ENCODE peak calls at places on chromosomes 2 and 18, in ten cellular contexts. U, W, T, X, C, Q, E, L, H and K are unnamed samples.
A peak's percentile ranks its signal among the peaks of the same experiment; 100 is the strongest.

GRCh38 chr2:11784747-11785610 is 38.5 kb downstream of the LPIN1 start:
- DNase-seq in W (no peak), C (peak; percentile 49), U (peak; percentile 96), H (peak; percentile 23), Q (peak; percentile 59), X (peak; percentile 37), E (peak; percentile 35), L (peak; percentile 28), T (no peak), K (peak; percentile 33)

GRCh38 chr2:96527990-96528679 is 8.4 kb upstream of the ARID5A start:
- DNase-seq in H (no peak), E (no peak), W (peak; percentile 73), X (peak; percentile 53), L (no peak), Q (no peak), T (peak; percentile 88), U (peak; percentile 87), C (peak; percentile 67), K (peak; percentile 37)

GRCh38 chr2:20671036-20671735 is 4.2 kb downstream of the GDF7 start:
- DNase-seq in U (peak; percentile 75), W (no peak), Q (no peak), X (no peak), L (no peak), C (no peak), T (no peak), E (no peak), H (no peak), K (no peak)

GRCh38 chr2:48754874-48755273 is 650 bp downstream of the LHCGR start:
- DNase-seq in W (no peak), T (no peak), H (no peak), E (no peak), X (no peak), U (peak; percentile 44), L (no peak), C (no peak), Q (no peak), K (no peak)

GRCh38 chr2:158580760-158581159 is 124.0 kb downstream of the PKP4 start:
- DNase-seq in Q (no peak), E (no peak), H (peak; percentile 6), C (no peak), X (no peak), L (no peak), U (no peak), T (no peak), W (no peak), K (no peak)

GRCh38 chr2:96507957-96508520 is 2.9 kb upstream of the NEURL3 start:
- DNase-seq in W (peak; percentile 89), T (peak; percentile 56), L (peak; percentile 78), X (peak; percentile 81), C (peak; percentile 83), H (peak; percentile 30), E (no peak), Q (peak; percentile 79), U (peak; percentile 97), K (peak; percentile 83)

GRCh38 chr2:190319557-190320498 is at the start of gene HIBCH:
- DNase-seq in W (peak; percentile 99), C (peak; percentile 99), E (peak; percentile 95), X (peak; percentile 100), U (peak; percentile 95), Q (peak; percentile 99), L (peak; percentile 85), H (peak; percentile 100), T (peak; percentile 99), K (peak; percentile 74)

GRCh38 chr2:88686320-88686719 is 5.2 kb upstream of the RPIA start:
- DNase-seq in L (no peak), C (no peak), H (no peak), E (no peak), W (no peak), Q (no peak), T (no peak), X (no peak), U (no peak), K (no peak)

GRCh38 chr18:48905541-48905940 is 45.2 kb downstream of the SMAD7 start:
- DNase-seq in L (no peak), H (peak; percentile 61), W (no peak), X (no peak), U (peak; percentile 87), T (no peak), E (no peak), Q (no peak), C (no peak), K (no peak)

GRCh38 chr2:169945515-169945914 is 118.3 kb downstream of the UBR3 start:
- DNase-seq in Q (no peak), L (no peak), U (no peak), E (no peak), T (no peak), X (no peak), W (no peak), H (no peak), C (no peak), K (no peak)

GRCh38 chr2:39837856-39838453 is 58.9 kb upstream of the THUMPD2 start:
- DNase-seq in C (peak; percentile 10), U (peak; percentile 32), Q (peak; percentile 42), H (peak; percentile 42), L (no peak), E (no peak), X (peak; percentile 57), T (no peak), W (no peak), K (no peak)

GRCh38 chr2:163528640-163529217 is 207.1 kb downstream of the FIGN start:
- DNase-seq in W (no peak), C (no peak), Q (no peak), L (no peak), X (no peak), E (no peak), H (no peak), U (no peak), T (no peak), K (no peak)

GRCh38 chr2:588041-588645 is 89.1 kb downstream of the TMEM18 start:
- DNase-seq in L (no peak), H (no peak), U (no peak), C (no peak), E (no peak), X (no peak), T (no peak), W (no peak), Q (no peak), K (no peak)

GRCh38 chr2:66790651-66791181 is 355.8 kb downstream of the MEIS1 start:
- DNase-seq in T (no peak), Q (no peak), L (no peak), W (no peak), H (peak; percentile 36), U (no peak), X (no peak), E (no peak), C (no peak), K (no peak)

GRCh38 chr2:167859676-167860075 is 387.7 kb downstream of the STK39 start:
- DNase-seq in C (no peak), U (no peak), T (no peak), H (no peak), Q (no peak), X (no peak), E (no peak), W (no peak), L (no peak), K (no peak)
- H3K27ac ChIP-seq in C (no peak overlapping the region), U (no peak overlapping the region), T (no peak overlapping the region), H (no peak overlapping the region), Q (no peak overlapping the region), X (no peak overlapping the region), E (no peak overlapping the region), W (no peak overlapping the region), L (no peak overlapping the region), K (no peak overlapping the region)

GRCh38 chr2:65046633-65047407 is 9.4 kb upstream of the CEP68 start:
- DNase-seq in C (no peak), U (no peak), H (no peak), T (no peak), E (no peak), Q (no peak), W (no peak), X (no peak), L (no peak), K (no peak)
- H3K9me3 ChIP-seq in C (no peaks in the 10 kb centered on the region), U (peaks cover 3% of the 10 kb centered on the region), H (peaks cover 2% of the 10 kb centered on the region), T (no peaks in the 10 kb centered on the region), E (no peaks in the 10 kb centered on the region), Q (peaks cover 9% of the 10 kb centered on the region), W (peaks cover 7% of the 10 kb centered on the region), X (no peaks in the 10 kb centered on the region), L (no peaks in the 10 kb centered on the region), K (no peaks in the 10 kb centered on the region)

DNA sequence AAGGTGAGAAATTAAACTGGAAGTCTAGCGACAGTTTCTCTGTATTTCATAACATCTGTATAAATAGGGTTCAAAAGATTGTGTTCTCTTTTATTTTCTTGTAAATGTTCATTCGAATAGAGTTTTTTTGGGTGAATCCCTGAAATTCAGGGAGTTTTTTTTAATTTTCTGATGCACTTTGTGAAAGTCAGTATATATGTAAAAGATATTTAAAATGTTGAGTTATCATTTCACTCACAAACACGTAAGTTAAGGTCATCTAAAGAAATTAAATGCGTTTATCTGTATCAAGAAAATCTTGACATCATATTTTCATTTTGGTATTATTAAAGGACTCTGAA is 3.4 kb downstream of the SP9 start:
- DNase-seq in E (no peak), U (peak; percentile 83), Q (no peak), W (no peak), C (no peak), T (no peak), X (no peak), H (no peak), L (no peak), K (no peak)
- H3K4me3 ChIP-seq in E (no peak overlapping the region), U (no peak overlapping the region), Q (peak overlapping the region; percentile 80), W (no peak overlapping the region), C (no peak overlapping the region), T (no peak overlapping the region), X (no peak overlapping the region), H (no peak overlapping the region), L (no peak overlapping the region), K (no peak overlapping the region)

GRCh38 chr2:46779447-46779941 is 136.1 kb downstream of the MCFD2 start:
- DNase-seq in L (no peak), W (no peak), H (peak; percentile 91), U (peak; percentile 58), T (no peak), Q (no peak), C (no peak), E (no peak), X (no peak), K (no peak)

GRCh38 chr2:46780411-46780800 is 135.2 kb downstream of the MCFD2 start:
- DNase-seq in W (no peak), E (no peak), H (no peak), Q (no peak), L (no peak), C (peak; percentile 69), X (no peak), U (no peak), T (no peak), K (no peak)

GRCh38 chr2:46776687-46777327 is 138.8 kb downstream of the MCFD2 start:
- DNase-seq in U (no peak), Q (peak; percentile 73), E (no peak), L (peak; percentile 11), H (peak; percentile 46), W (no peak), T (peak; percentile 65), X (peak; percentile 76), C (no peak), K (peak; percentile 28)

GRCh38 chr2:46780801-46781445 is 134.7 kb downstream of the MCFD2 start:
- DNase-seq in E (peak; percentile 43), H (no peak), Q (peak; percentile 73), W (no peak), X (no peak), C (peak; percentile 50), U (peak; percentile 43), L (no peak), T (no peak), K (no peak)

DNA sequence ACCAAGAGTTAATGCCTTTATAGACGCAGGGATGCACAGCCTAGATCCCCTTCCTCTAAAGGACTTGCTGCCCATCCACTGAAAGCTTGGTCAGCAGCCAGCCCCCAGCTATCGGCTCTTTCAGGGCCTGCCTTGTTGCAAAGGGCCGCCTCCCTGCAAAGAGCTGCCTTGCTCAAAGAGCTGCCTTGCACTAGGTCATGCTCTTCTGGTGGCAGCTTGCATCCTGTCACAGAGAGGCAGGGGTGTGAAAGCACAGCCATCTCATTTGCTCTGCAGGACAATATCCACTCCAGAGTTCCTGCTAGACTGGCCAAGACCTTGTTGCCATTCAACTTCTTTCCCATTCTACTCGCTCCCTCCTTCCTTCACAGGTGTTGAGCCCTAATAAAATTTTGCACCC is 137.1 kb downstream of the MCFD2 start:
- DNase-seq in Q (no peak), X (no peak), T (no peak), H (no peak), W (no peak), L (no peak), U (no peak), E (no peak), C (peak; percentile 29), K (no peak)
- H3K27ac ChIP-seq in Q (no peak overlapping the region), X (no peak overlapping the region), T (no peak overlapping the region), H (no peak overlapping the region), W (no peak overlapping the region), L (no peak overlapping the region), U (peak overlapping the region; percentile 33), E (no peak overlapping the region), C (no peak overlapping the region), K (no peak overlapping the region)